ENCODE peak calls at places on chromosomes 16 and 17, in eight cellular contexts. One of them, this sample, is unnamed. For H3K27me3, the result is how much of the 10 kb centered on the place peaks cover.

GRCh38 chr16:85369741-85370528 is 243.2 kb upstream of the GSE1 start:
- DNase-seq in adrenal gland: peak
- DNase-seq in heart left ventricle: no peak
- DNase-seq in Karpas-422: peak
- DNase-seq in breast epithelium: no peak
- DNase-seq in SJSA1: peak
- DNase-seq in uterus: no peak
- DNase-seq in left ventricle myocardium inferior: peak
- DNase-seq in this sample: peak

GRCh38 chr16:65710107-65710506 is 588.2 kb upstream of the CDH11 start:
- DNase-seq in adrenal gland: peak
- DNase-seq in heart left ventricle: no peak
- DNase-seq in Karpas-422: no peak
- DNase-seq in breast epithelium: no peak
- DNase-seq in SJSA1: no peak
- DNase-seq in uterus: no peak
- DNase-seq in left ventricle myocardium inferior: no peak
- DNase-seq in this sample: no peak

GRCh38 chr16:6602401-6602800 is 730.2 kb upstream of the RBFOX1 start:
- DNase-seq in adrenal gland: no peak
- DNase-seq in heart left ventricle: no peak
- DNase-seq in Karpas-422: no peak
- DNase-seq in breast epithelium: no peak
- DNase-seq in SJSA1: no peak
- DNase-seq in uterus: no peak
- DNase-seq in left ventricle myocardium inferior: no peak
- DNase-seq in this sample: no peak

GRCh38 chr16:52963471-52963870 is 89.2 kb downstream of the CHD9NB start:
- DNase-seq in adrenal gland: no peak
- DNase-seq in heart left ventricle: no peak
- DNase-seq in Karpas-422: no peak
- DNase-seq in breast epithelium: no peak
- DNase-seq in SJSA1: no peak
- DNase-seq in uterus: no peak
- DNase-seq in left ventricle myocardium inferior: no peak
- DNase-seq in this sample: no peak

GRCh38 chr16:68345351-68345810 is 34.6 kb downstream of the PRMT7 start:
- DNase-seq in adrenal gland: no peak
- DNase-seq in heart left ventricle: peak
- DNase-seq in Karpas-422: no peak
- DNase-seq in breast epithelium: no peak
- DNase-seq in SJSA1: no peak
- DNase-seq in uterus: no peak
- DNase-seq in left ventricle myocardium inferior: no peak
- DNase-seq in this sample: no peak

GRCh38 chr17:76641501-76641900 is 2.1 kb downstream of the ST6GALNAC1 start:
- DNase-seq in adrenal gland: no peak
- DNase-seq in heart left ventricle: no peak
- DNase-seq in Karpas-422: no peak
- DNase-seq in breast epithelium: no peak
- DNase-seq in SJSA1: no peak
- DNase-seq in uterus: no peak
- DNase-seq in left ventricle myocardium inferior: no peak
- DNase-seq in this sample: no peak

GRCh38 chr17:76000016-76000754 is 470 bp upstream of the CDK3 start:
- DNase-seq in adrenal gland: peak
- DNase-seq in heart left ventricle: no peak
- DNase-seq in Karpas-422: peak
- DNase-seq in breast epithelium: no peak
- DNase-seq in SJSA1: peak
- DNase-seq in uterus: no peak
- DNase-seq in left ventricle myocardium inferior: no peak
- DNase-seq in this sample: peak

GRCh38 chr17:11023639-11024479 is 186.0 kb upstream of the PIRT start:
- DNase-seq in adrenal gland: no peak
- DNase-seq in heart left ventricle: no peak
- DNase-seq in Karpas-422: no peak
- DNase-seq in breast epithelium: no peak
- DNase-seq in SJSA1: no peak
- DNase-seq in uterus: no peak
- DNase-seq in left ventricle myocardium inferior: no peak
- DNase-seq in this sample: no peak

GRCh38 chr17:14052886-14053615 is 16.3 kb upstream of the COX10 start:
- DNase-seq in adrenal gland: no peak
- DNase-seq in heart left ventricle: no peak
- DNase-seq in Karpas-422: peak
- DNase-seq in breast epithelium: no peak
- DNase-seq in SJSA1: no peak
- DNase-seq in uterus: no peak
- DNase-seq in left ventricle myocardium inferior: no peak
- DNase-seq in this sample: no peak

GRCh38 chr16:392450-393027 is 4.5 kb upstream of the NME4 start:
- DNase-seq in adrenal gland: no peak
- DNase-seq in heart left ventricle: no peak
- DNase-seq in Karpas-422: no peak
- DNase-seq in breast epithelium: no peak
- DNase-seq in SJSA1: no peak
- DNase-seq in uterus: no peak
- DNase-seq in left ventricle myocardium inferior: no peak
- DNase-seq in this sample: no peak

GRCh38 chr16:85173077-85173980 is 61.1 kb upstream of the CIBAR2 start:
- DNase-seq in adrenal gland: peak
- DNase-seq in heart left ventricle: no peak
- DNase-seq in Karpas-422: no peak
- DNase-seq in breast epithelium: no peak
- DNase-seq in SJSA1: no peak
- DNase-seq in uterus: no peak
- DNase-seq in left ventricle myocardium inferior: no peak
- DNase-seq in this sample: peak

GRCh38 chr16:48054881-48055601 is 100.8 kb downstream of the ABCC12 start:
- DNase-seq in adrenal gland: peak
- DNase-seq in heart left ventricle: peak
- DNase-seq in Karpas-422: peak
- DNase-seq in breast epithelium: no peak
- DNase-seq in SJSA1: peak
- DNase-seq in uterus: no peak
- DNase-seq in left ventricle myocardium inferior: no peak
- DNase-seq in this sample: peak

DNA sequence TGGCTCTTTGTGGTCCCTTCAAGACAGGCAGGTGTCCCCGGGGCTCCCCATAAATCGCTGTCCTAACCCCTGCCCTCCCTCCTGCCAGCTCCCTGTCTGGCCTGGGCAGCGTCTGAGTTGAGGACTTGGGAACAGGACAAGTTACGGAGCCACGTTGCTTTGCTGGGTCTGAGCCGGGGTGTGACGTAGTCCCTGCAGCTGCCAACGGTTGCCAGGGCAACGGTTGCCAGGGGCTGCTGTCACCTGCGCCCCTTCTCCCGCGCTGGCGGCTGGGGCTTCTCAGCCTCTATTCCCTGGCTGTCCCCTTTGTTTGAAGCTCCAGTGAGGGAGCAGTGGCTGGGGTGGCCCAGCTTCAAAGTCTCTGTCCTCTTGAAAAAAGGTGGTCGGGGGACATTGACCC is 10.7 kb downstream of the ADGRG1 start:
- DNase-seq in adrenal gland: no peak
- DNase-seq in heart left ventricle: peak
- DNase-seq in Karpas-422: peak
- DNase-seq in breast epithelium: no peak
- DNase-seq in SJSA1: no peak
- DNase-seq in uterus: no peak
- DNase-seq in left ventricle myocardium inferior: peak
- DNase-seq in this sample: no peak
- H3K27ac ChIP-seq in adrenal gland: no peak
- H3K27ac ChIP-seq in heart left ventricle: peak
- H3K27ac ChIP-seq in Karpas-422: no peak
- H3K27ac ChIP-seq in breast epithelium: peak
- H3K27ac ChIP-seq in SJSA1: no peak
- H3K27ac ChIP-seq in uterus: peak
- H3K27ac ChIP-seq in left ventricle myocardium inferior: peak
- H3K27ac ChIP-seq in this sample: no peak

GRCh38 chr17:49914664-49915063 is 54.3 kb upstream of the DLX4 start:
- DNase-seq in adrenal gland: no peak
- DNase-seq in heart left ventricle: no peak
- DNase-seq in Karpas-422: no peak
- DNase-seq in breast epithelium: no peak
- DNase-seq in SJSA1: no peak
- DNase-seq in uterus: no peak
- DNase-seq in left ventricle myocardium inferior: no peak
- DNase-seq in this sample: no peak
- H3K27me3 ChIP-seq in adrenal gland: under half
- H3K27me3 ChIP-seq in heart left ventricle: under half
- H3K27me3 ChIP-seq in Karpas-422: under half
- H3K27me3 ChIP-seq in breast epithelium: under half
- H3K27me3 ChIP-seq in SJSA1: half or more
- H3K27me3 ChIP-seq in uterus: under half
- H3K27me3 ChIP-seq in left ventricle myocardium inferior: half or more
- H3K27me3 ChIP-seq in this sample: under half

DNA sequence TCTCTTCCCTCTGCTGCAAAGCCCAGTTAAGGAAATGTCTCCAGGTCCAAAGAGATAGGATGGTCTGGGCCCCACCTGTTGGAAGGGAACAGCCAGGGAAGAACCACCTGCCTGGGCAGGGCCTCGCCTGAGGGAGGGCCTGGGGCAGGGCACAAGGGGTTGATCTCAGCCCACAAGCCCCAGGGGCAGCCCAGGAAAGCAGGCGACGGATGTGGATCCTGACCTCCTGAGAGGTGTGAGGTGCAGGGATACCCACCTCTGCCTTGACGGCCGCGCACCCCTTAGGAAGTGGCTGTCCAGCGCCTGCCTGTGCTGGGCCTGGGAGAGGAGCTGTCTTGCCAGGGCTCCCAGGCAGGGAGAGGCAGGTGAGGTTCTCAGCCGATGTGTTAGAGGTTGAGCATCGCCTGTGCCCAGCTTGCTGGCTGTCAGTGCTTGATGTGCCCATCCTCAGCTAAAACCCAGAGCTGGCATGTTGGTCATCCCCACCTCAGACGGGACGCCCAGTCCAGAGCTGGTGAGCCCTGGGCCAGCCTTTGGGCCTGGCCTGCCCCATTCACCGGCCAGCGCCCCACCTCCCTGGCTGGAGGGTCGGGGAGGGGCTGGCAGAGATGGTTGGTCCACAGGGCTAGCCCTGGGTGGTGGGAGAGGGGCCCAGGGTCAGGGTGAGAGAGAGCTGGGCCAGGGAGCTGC is 434 bp downstream of the CEMP1 start:
- DNase-seq in adrenal gland: no peak
- DNase-seq in heart left ventricle: peak
- DNase-seq in Karpas-422: no peak
- DNase-seq in breast epithelium: no peak
- DNase-seq in SJSA1: no peak
- DNase-seq in uterus: no peak
- DNase-seq in left ventricle myocardium inferior: no peak
- DNase-seq in this sample: no peak
- H3K4me3 ChIP-seq in adrenal gland: no peak
- H3K4me3 ChIP-seq in heart left ventricle: no peak
- H3K4me3 ChIP-seq in Karpas-422: no peak
- H3K4me3 ChIP-seq in breast epithelium: peak
- H3K4me3 ChIP-seq in SJSA1: no peak
- H3K4me3 ChIP-seq in uterus: no peak
- H3K4me3 ChIP-seq in left ventricle myocardium inferior: peak
- H3K4me3 ChIP-seq in this sample: no peak

GRCh38 chr16:27550582-27550920 is 607 bp downstream of the KATNIP start:
- DNase-seq in adrenal gland: no peak
- DNase-seq in heart left ventricle: no peak
- DNase-seq in Karpas-422: peak
- DNase-seq in breast epithelium: no peak
- DNase-seq in SJSA1: no peak
- DNase-seq in uterus: no peak
- DNase-seq in left ventricle myocardium inferior: no peak
- DNase-seq in this sample: no peak
- H3K27ac ChIP-seq in adrenal gland: peak
- H3K27ac ChIP-seq in heart left ventricle: peak
- H3K27ac ChIP-seq in Karpas-422: no peak
- H3K27ac ChIP-seq in breast epithelium: peak
- H3K27ac ChIP-seq in SJSA1: peak
- H3K27ac ChIP-seq in uterus: peak
- H3K27ac ChIP-seq in left ventricle myocardium inferior: peak
- H3K27ac ChIP-seq in this sample: peak

DNA sequence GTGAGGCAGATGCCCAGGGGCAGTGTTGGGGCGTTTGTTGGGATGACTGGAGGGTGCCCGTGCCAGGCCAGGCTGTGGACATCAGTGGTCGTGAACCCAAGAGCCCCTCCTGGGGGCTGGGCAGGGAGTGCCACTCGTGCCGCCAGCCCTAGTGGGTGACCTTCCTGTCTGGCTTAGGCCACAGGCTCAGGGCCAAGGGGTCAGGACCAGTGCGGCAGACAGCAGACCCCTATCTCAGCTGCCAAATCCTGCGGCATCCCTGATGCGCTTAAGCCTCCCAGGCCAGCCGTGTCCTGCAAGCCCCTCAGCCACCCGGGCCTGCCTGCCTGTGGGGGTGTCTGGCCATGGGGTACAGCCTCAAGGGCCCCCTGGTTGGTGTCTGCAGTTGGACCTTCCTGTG is 14.7 kb downstream of the PRSS27 start:
- DNase-seq in adrenal gland: no peak
- DNase-seq in heart left ventricle: no peak
- DNase-seq in Karpas-422: no peak
- DNase-seq in breast epithelium: no peak
- DNase-seq in SJSA1: no peak
- DNase-seq in uterus: no peak
- DNase-seq in left ventricle myocardium inferior: no peak
- DNase-seq in this sample: no peak
- H3K27me3 ChIP-seq in adrenal gland: under half
- H3K27me3 ChIP-seq in heart left ventricle: under half
- H3K27me3 ChIP-seq in Karpas-422: under half
- H3K27me3 ChIP-seq in breast epithelium: under half
- H3K27me3 ChIP-seq in SJSA1: under half
- H3K27me3 ChIP-seq in uterus: under half
- H3K27me3 ChIP-seq in left ventricle myocardium inferior: under half
- H3K27me3 ChIP-seq in this sample: under half

GRCh38 chr16:5065813-5066212 is at the start of gene C16orf89:
- DNase-seq in adrenal gland: no peak
- DNase-seq in heart left ventricle: peak
- DNase-seq in Karpas-422: no peak
- DNase-seq in breast epithelium: no peak
- DNase-seq in SJSA1: no peak
- DNase-seq in uterus: no peak
- DNase-seq in left ventricle myocardium inferior: no peak
- DNase-seq in this sample: no peak
- H3K4me3 ChIP-seq in adrenal gland: no peak
- H3K4me3 ChIP-seq in heart left ventricle: no peak
- H3K4me3 ChIP-seq in Karpas-422: no peak
- H3K4me3 ChIP-seq in breast epithelium: peak
- H3K4me3 ChIP-seq in SJSA1: no peak
- H3K4me3 ChIP-seq in uterus: no peak
- H3K4me3 ChIP-seq in left ventricle myocardium inferior: no peak
- H3K4me3 ChIP-seq in this sample: no peak

DNA sequence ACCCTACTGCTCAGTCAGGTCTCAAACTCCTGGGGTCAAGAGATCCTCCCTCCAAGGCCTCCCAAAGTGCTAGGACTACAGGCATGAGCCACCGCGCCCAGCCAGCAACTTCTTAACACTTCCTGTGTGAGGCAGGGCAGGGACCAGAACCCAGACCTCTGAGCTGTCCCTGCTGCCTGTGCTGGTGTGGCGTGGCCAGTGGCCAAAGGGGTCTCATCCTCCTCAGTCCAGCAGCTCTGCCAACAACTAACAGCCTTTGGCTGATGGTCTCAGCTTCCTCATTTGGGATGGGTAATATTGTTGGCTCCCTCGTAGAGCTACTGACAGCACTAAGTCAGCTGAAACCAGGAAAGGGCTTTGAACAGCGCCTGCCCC is 1.4 kb upstream of the LLGL1 start:
- DNase-seq in adrenal gland: no peak
- DNase-seq in heart left ventricle: no peak
- DNase-seq in Karpas-422: no peak
- DNase-seq in breast epithelium: no peak
- DNase-seq in SJSA1: no peak
- DNase-seq in uterus: no peak
- DNase-seq in left ventricle myocardium inferior: no peak
- DNase-seq in this sample: no peak
- H3K27ac ChIP-seq in adrenal gland: no peak
- H3K27ac ChIP-seq in heart left ventricle: no peak
- H3K27ac ChIP-seq in Karpas-422: no peak
- H3K27ac ChIP-seq in breast epithelium: peak
- H3K27ac ChIP-seq in SJSA1: no peak
- H3K27ac ChIP-seq in uterus: peak
- H3K27ac ChIP-seq in left ventricle myocardium inferior: peak
- H3K27ac ChIP-seq in this sample: no peak

This sample was measured in brain microvascular endothelial cell.